ENCODE peak calls at places on chromosomes 5 and 9, in six cellular contexts. J is nephron progenitor cell; M is chondrocyte; K is AML-193; D is astrocyte; T is activated naive CD4-positive, alpha-beta T cell treated with Interleukin-2 at 50 U/mL for 16 hours. B is an unnamed sample.

GRCh38 chr5:143134269-143134668 is 269.2 kb downstream of the NR3C1 start:
- DNase-seq in J (no peak), M (no peak), K (no peak), D (peak; percentile 39), T (no peak), B (peak; percentile 65)

GRCh38 chr9:134469041-134469875 is 143.0 kb downstream of the RXRA start:
- DNase-seq in J (no peak), M (no peak), K (no peak), D (peak; percentile 26), T (no peak), B (no peak)

GRCh38 chr5:155290937-155291336 is 277.4 kb downstream of the KIF4B start:
- DNase-seq in J (no peak), M (no peak), K (no peak), D (no peak), T (no peak), B (no peak)

GRCh38 chr9:31730398-31730797 is 654.0 kb upstream of the ACO1 start:
- DNase-seq in J (no peak), M (no peak), K (no peak), D (no peak), T (no peak), B (no peak)

GRCh38 chr9:128753627-128754026 is 18.1 kb downstream of the ZER1 start:
- DNase-seq in J (no peak), M (no peak), K (no peak), D (no peak), T (no peak), B (no peak)

GRCh38 chr9:113602126-113603119 is 138.9 kb downstream of the RGS3 start:
- DNase-seq in J (peak; percentile 56), M (peak; percentile 93), K (no peak), D (peak; percentile 72), T (peak; percentile 52), B (peak; percentile 87)

GRCh38 chr5:107979272-107979671 is 308.5 kb upstream of the EFNA5 start:
- DNase-seq in J (no peak), M (no peak), K (no peak), D (peak; percentile 29), T (no peak), B (no peak)

GRCh38 chr5:6707852-6708251 is 5.4 kb upstream of the TENT4A start:
- DNase-seq in J (no peak), M (no peak), K (no peak), D (no peak), T (no peak), B (no peak)

GRCh38 chr5:54254482-54255198 is 55.7 kb downstream of the ARL15 start:
- DNase-seq in J (no peak), M (no peak), K (peak; percentile 4), D (no peak), T (no peak), B (no peak)

GRCh38 chr5:170076211-170076610 is 29.5 kb upstream of the FOXI1 start:
- DNase-seq in J (no peak), M (no peak), K (no peak), D (no peak), T (no peak), B (peak; percentile 8)

GRCh38 chr5:1633605-1634336 is 110.0 kb upstream of the LPCAT1 start:
- DNase-seq in J (peak; percentile 80), M (peak; percentile 82), K (peak; percentile 56), D (peak; percentile 36), T (peak; percentile 74), B (peak; percentile 42)

GRCh38 chr9:84970432-84970831 is 300.9 kb downstream of the NTRK2 start:
- DNase-seq in J (no peak), M (no peak), K (no peak), D (peak; percentile 20), T (no peak), B (no peak)

GRCh38 chr5:95738834-95739233 is 7.7 kb downstream of the RHOBTB3 start:
- DNase-seq in J (no peak), M (no peak), K (no peak), D (no peak), T (no peak), B (no peak)

B was measured in SJCRH30.